ENCODE peak calls at places on chromosomes 3 and 15, in four cellular contexts. One of them, this sample, is unnamed.

GRCh38 chr3:114745322-114746240 is 401.5 kb downstream of the ZBTB20 start:
- DNase-seq in GM12878: no peak
- DNase-seq in K562: no peak
- DNase-seq in SK-N-SH: no peak
- DNase-seq in this sample: no peak

GRCh38 chr3:167872941-167873340 is 137.4 kb downstream of the SERPINI1 start:
- DNase-seq in K562: no peak
- DNase-seq in SK-N-SH: no peak
- DNase-seq in GM12878: no peak
- DNase-seq in this sample: no peak

GRCh38 chr15:92011611-92012367 is 158.3 kb downstream of the SLCO3A1 start:
- DNase-seq in SK-N-SH: no peak
- DNase-seq in GM12878: no peak
- DNase-seq in K562: no peak
- DNase-seq in this sample: no peak

GRCh38 chr3:99562138-99562537 is 76.3 kb upstream of the COL8A1 start:
- DNase-seq in K562: peak; percentile 4
- DNase-seq in SK-N-SH: no peak
- DNase-seq in GM12878: no peak
- DNase-seq in this sample: peak; percentile 56

GRCh38 chr15:73908030-73908821 is 18.0 kb upstream of the LOXL1 start:
- DNase-seq in GM12878: peak; percentile 4
- DNase-seq in K562: peak; percentile 74
- DNase-seq in SK-N-SH: peak; percentile 86
- DNase-seq in this sample: peak; percentile 95

GRCh38 chr15:66014639-66015182 is 145.4 kb downstream of the RAB11A start:
- DNase-seq in GM12878: no peak
- DNase-seq in K562: no peak
- DNase-seq in SK-N-SH: no peak
- DNase-seq in this sample: no peak

GRCh38 chr15:68816158-68816557 is 4.5 kb downstream of the ANP32A start:
- DNase-seq in K562: no peak
- DNase-seq in SK-N-SH: no peak
- DNase-seq in GM12878: no peak
- DNase-seq in this sample: no peak

GRCh38 chr15:77768107-77768506 is 135.4 kb upstream of the LINGO1 start:
- DNase-seq in K562: no peak
- DNase-seq in SK-N-SH: no peak
- DNase-seq in GM12878: no peak
- DNase-seq in this sample: peak; percentile 38

GRCh38 chr15:99443768-99444446 is 121.9 kb upstream of the MEF2A start:
- DNase-seq in K562: no peak
- DNase-seq in GM12878: no peak
- DNase-seq in SK-N-SH: peak; percentile 9
- DNase-seq in this sample: no peak

GRCh38 chr3:130473416-130473815 is 43.6 kb upstream of the COL6A6 start:
- DNase-seq in SK-N-SH: no peak
- DNase-seq in GM12878: no peak
- DNase-seq in K562: no peak
- DNase-seq in this sample: no peak

DNA sequence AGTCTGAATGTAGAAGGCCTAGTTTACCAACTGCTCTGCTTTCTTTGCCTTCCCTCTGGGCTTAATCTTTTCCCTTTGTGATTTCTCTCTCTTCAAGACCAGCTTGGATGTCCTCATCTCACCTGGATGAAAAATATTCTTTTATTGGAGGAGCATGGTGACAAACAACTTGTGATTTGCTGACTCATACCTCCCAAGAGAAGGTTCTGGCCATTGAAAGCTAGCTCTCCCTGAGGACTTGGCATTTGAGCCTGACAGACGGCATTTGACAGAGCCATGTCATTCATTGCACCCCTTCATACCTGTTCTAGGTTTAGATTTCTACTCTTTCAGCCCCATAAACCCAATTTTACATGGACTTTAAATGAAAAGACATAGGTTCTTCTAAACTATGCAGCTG is 33.3 kb downstream of the ATG7 start:
- DNase-seq in K562: no peak
- DNase-seq in SK-N-SH: no peak
- DNase-seq in GM12878: no peak
- DNase-seq in this sample: no peak
- TF ChIP-seq USF1 in K562: no peak
- TF ChIP-seq USF1 in SK-N-SH: no peak
- TF ChIP-seq USF1 in GM12878: no peak
- TF ChIP-seq USF1 in this sample: no peak

GRCh38 chr3:109131276-109131675 is 5.2 kb upstream of the C3orf85 start:
- DNase-seq in GM12878: no peak
- DNase-seq in K562: no peak
- DNase-seq in SK-N-SH: no peak
- DNase-seq in this sample: no peak

GRCh38 chr3:109136533-109136932 is at the start of gene C3orf85:
- DNase-seq in K562: no peak
- DNase-seq in GM12878: no peak
- DNase-seq in SK-N-SH: no peak
- DNase-seq in this sample: no peak

GRCh38 chr3:109137766-109138165 is 1.2 kb downstream of the C3orf85 start:
- DNase-seq in K562: no peak
- DNase-seq in GM12878: no peak
- DNase-seq in SK-N-SH: no peak
- DNase-seq in this sample: no peak

GRCh38 chr3:109127533-109127932 is 9.0 kb upstream of the C3orf85 start:
- DNase-seq in SK-N-SH: no peak
- DNase-seq in GM12878: no peak
- DNase-seq in K562: no peak
- DNase-seq in this sample: no peak

GRCh38 chr3:109132801-109133473 is 3.6 kb upstream of the C3orf85 start:
- DNase-seq in GM12878: no peak
- DNase-seq in SK-N-SH: no peak
- DNase-seq in K562: no peak
- DNase-seq in this sample: no peak
- TF ChIP-seq USF1 in GM12878: no peak
- TF ChIP-seq USF1 in SK-N-SH: no peak
- TF ChIP-seq USF1 in K562: no peak
- TF ChIP-seq USF1 in this sample: no peak

GRCh38 chr3:123385981-123386380 is 62.9 kb downstream of the ADCY5 start:
- DNase-seq in K562: no peak
- DNase-seq in SK-N-SH: no peak
- DNase-seq in GM12878: no peak
- DNase-seq in this sample: no peak
- TF ChIP-seq USF1 in K562: no peak
- TF ChIP-seq USF1 in SK-N-SH: no peak
- TF ChIP-seq USF1 in GM12878: no peak
- TF ChIP-seq USF1 in this sample: no peak

GRCh38 chr3:31636693-31637442 is 104.1 kb downstream of the STT3B start:
- DNase-seq in GM12878: no peak
- DNase-seq in K562: no peak
- DNase-seq in SK-N-SH: no peak
- DNase-seq in this sample: no peak

GRCh38 chr3:31635586-31635985 is 102.9 kb downstream of the STT3B start:
- DNase-seq in SK-N-SH: no peak
- DNase-seq in K562: no peak
- DNase-seq in GM12878: no peak
- DNase-seq in this sample: no peak

GRCh38 chr3:31639828-31640227 is 107.1 kb downstream of the STT3B start:
- DNase-seq in K562: no peak
- DNase-seq in GM12878: no peak
- DNase-seq in SK-N-SH: no peak
- DNase-seq in this sample: no peak

GRCh38 chr3:31636063-31636462 is 103.3 kb downstream of the STT3B start:
- DNase-seq in SK-N-SH: peak; percentile 6
- DNase-seq in GM12878: no peak
- DNase-seq in K562: no peak
- DNase-seq in this sample: no peak

DNA sequence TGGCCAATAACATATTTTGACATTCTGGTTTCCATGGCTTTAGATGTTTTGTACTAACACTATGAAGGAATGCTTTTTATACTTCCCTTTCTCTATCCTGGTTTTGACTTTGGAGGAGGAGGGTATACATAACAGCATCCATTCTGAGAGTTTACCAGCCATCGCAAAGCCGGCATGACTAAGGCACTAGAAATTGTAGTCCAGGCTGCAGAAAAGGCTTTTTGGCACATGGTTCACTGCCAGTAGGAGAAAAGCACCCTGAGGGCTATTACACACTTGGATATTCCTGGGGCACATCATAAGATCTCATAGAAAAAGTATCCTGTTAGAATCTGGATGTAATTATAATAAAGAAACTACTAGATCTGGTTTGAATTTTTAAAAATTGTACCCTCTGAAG is 101.8 kb downstream of the STT3B start:
- DNase-seq in SK-N-SH: peak; percentile 4
- DNase-seq in GM12878: no peak
- DNase-seq in K562: no peak
- DNase-seq in this sample: no peak
- TF ChIP-seq USF1 in SK-N-SH: no peak
- TF ChIP-seq USF1 in GM12878: no peak
- TF ChIP-seq USF1 in K562: no peak
- TF ChIP-seq USF1 in this sample: no peak

DNA sequence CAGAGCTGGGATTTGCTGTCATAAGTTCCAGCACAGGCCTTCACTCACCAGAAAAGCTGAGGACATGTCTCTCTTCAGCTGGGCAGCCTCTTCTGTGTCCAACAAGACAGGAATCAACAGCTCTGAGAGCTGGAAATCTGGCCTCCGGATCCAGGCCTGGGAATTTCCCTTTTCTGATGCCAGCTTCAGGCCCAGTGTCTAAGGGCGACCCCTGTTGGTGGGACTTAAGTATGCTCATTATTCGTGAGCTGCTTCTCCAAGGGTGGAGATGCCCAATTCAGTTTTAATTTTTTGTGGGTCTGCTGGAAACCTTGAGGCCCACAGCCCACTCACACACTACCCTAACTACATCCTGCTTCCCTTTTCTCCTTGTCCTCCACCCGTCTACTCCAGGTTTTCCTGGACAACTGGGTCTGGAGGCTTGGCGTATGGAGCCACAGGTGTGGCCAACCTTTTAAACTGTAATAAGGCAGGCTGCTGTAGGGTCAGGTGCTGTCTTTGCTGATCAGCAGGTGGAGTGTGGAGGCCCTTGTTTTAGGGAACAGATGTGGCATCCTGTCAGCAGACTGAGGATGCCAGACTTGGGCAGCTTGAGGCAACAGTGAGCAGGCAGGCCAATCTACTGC is 2.6 kb upstream of the CEMIP start:
- DNase-seq in GM12878: no peak
- DNase-seq in SK-N-SH: peak; percentile 76
- DNase-seq in K562: peak; percentile 56
- DNase-seq in this sample: peak; percentile 75
- TF ChIP-seq USF1 in GM12878: no peak
- TF ChIP-seq USF1 in SK-N-SH: no peak
- TF ChIP-seq USF1 in K562: no peak
- TF ChIP-seq USF1 in this sample: no peak

DNA sequence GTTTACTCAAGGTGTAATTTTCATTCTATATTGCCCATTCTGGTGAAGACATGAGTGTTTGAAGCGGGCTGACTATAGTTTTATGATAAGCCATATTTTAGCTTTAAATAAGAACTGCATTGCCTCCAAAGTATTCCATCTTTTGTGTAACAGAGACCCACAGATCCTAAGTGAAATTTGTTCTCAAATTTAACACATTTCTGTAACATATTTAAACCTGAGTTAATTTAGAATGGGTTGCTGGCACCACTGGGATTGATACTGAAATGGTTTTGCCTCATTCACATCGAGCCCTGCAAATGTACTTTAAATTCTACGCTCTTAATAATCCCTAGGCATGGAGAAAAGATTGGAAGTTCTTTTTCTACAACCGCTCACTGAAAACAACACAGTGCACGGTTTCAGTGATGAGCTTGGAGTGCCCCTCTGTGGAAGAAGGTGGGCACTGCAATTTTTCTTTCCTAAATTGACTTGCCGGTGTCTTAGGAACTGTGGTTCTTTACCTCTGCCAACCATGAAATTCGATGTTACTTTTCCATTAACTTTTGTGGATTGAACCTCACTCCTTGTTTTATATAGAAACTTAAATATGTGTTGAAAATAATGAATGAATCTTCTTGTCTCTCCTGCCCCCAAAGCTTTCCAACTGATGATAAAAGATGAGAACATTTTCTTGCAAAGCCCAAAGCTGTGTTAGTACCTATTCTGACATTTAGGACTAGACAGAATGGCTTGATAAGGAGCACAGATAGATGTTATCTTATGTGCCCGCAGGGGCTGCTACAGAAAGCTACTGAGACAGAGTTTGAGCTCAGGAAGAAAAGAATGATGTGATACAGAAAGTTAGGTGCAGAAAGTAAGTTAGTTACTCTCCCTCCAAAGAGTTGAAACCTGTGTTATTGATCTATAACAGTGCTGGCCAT is 109.7 kb upstream of the ATP11B start:
- DNase-seq in SK-N-SH: peak; percentile 75
- DNase-seq in GM12878: peak; percentile 36
- DNase-seq in K562: peak; percentile 67
- DNase-seq in this sample: peak; percentile 69
- TF ChIP-seq USF1 in SK-N-SH: no peak
- TF ChIP-seq USF1 in GM12878: no peak
- TF ChIP-seq USF1 in K562: no peak
- TF ChIP-seq USF1 in this sample: no peak

GRCh38 chr15:35307026-35307425 is 221.9 kb upstream of the NANOGP8 start:
- DNase-seq in SK-N-SH: no peak
- DNase-seq in GM12878: no peak
- DNase-seq in K562: no peak
- DNase-seq in this sample: no peak

GRCh38 chr15:35307676-35308075 is 222.6 kb upstream of the NANOGP8 start:
- DNase-seq in GM12878: no peak
- DNase-seq in K562: no peak
- DNase-seq in SK-N-SH: no peak
- DNase-seq in this sample: no peak

GRCh38 chr15:35305906-35306305 is 220.8 kb upstream of the NANOGP8 start:
- DNase-seq in SK-N-SH: no peak
- DNase-seq in GM12878: no peak
- DNase-seq in K562: no peak
- DNase-seq in this sample: no peak

GRCh38 chr15:35305031-35305555 is 220.0 kb upstream of the NANOGP8 start:
- DNase-seq in SK-N-SH: no peak
- DNase-seq in GM12878: no peak
- DNase-seq in K562: no peak
- DNase-seq in this sample: no peak

DNA sequence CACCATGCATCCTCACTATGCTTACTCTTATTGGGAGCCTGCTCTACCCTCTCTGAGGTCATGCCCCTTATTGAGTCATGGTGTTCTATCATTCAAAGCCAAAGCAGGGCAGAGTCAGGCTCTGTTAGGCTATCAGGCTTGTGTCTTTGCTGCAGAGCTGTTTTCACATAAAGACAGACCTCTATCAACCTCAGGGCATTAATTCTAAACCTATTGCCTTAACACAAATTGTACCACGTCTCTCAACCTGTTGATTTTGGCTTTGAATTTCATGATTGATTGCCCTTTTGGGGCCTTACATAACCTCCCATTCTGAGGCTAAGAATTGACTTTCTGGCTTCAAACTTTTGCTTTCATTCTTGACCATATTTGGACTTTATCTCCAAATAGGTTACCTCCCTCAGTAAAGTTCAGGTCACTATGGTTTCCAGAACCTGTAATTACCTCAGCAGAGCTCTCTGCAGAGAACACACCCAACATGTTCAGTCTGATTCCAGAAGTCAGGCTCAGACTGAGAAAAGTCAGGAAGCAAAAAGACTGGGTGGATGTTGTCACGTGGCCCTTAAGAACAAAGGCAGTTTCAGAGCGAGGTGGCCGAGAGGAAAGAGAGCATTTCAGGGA is 221.4 kb upstream of the NANOGP8 start:
- DNase-seq in GM12878: no peak
- DNase-seq in SK-N-SH: no peak
- DNase-seq in K562: no peak
- DNase-seq in this sample: no peak
- TF ChIP-seq USF1 in GM12878: no peak
- TF ChIP-seq USF1 in SK-N-SH: peak; percentile 85
- TF ChIP-seq USF1 in K562: peak; percentile 61
- TF ChIP-seq USF1 in this sample: no peak